ENCODE peak calls at places on chromosome 7, in nine cellular contexts. G is hepatocyte, F is H9, Z is GM23338, M is astrocyte, K is PC-9, P is MM.1S, N is HCT116, L is HepG2. Q is an unnamed sample. For H3K79me2, the result is how much of the 10 kb centered on the place peaks cover.

GRCh38 chr7:106346678-106347217 is 62.0 kb upstream of the NAMPT start:
- DNase-seq in G (no peak), F (no peak), Z (no peak), M (peak), K (peak), P (peak), N (peak), L (no peak), Q (peak)

GRCh38 chr7:158705234-158705890 is 758 bp upstream of the NCAPG2 start:
- DNase-seq in G (no peak), F (no peak), Z (peak), M (no peak), K (no peak), P (peak), N (no peak), L (no peak), Q (no peak)

GRCh38 chr7:20651960-20652544 is 36.6 kb downstream of the ABCB5 start:
- DNase-seq in G (peak), F (no peak), Z (no peak), M (peak), K (no peak), P (peak), N (peak), L (no peak), Q (no peak)

GRCh38 chr7:135768467-135768866 is 19.9 kb upstream of the FAM180A start:
- DNase-seq in G (no peak), F (no peak), Z (no peak), M (no peak), K (no peak), P (no peak), N (no peak), L (no peak), Q (no peak)

GRCh38 chr7:106979551-106980357 is 64.8 kb upstream of the PRKAR2B start:
- DNase-seq in G (no peak), F (peak), Z (peak), M (no peak), K (no peak), P (no peak), N (no peak), L (no peak), Q (no peak)

GRCh38 chr7:106504620-106505019 is 156.3 kb downstream of the CCDC71L start:
- DNase-seq in G (no peak), F (no peak), Z (no peak), M (peak), K (no peak), P (no peak), N (no peak), L (no peak), Q (no peak)

GRCh38 chr7:43553999-43554398 is 28.9 kb upstream of the STK17A start:
- DNase-seq in G (no peak), F (no peak), Z (no peak), M (peak), K (peak), P (no peak), N (no peak), L (peak), Q (peak)

GRCh38 chr7:137390076-137390475 is 46.5 kb upstream of the PTN start:
- DNase-seq in G (peak), F (no peak), Z (no peak), M (no peak), K (no peak), P (no peak), N (no peak), L (no peak), Q (no peak)

GRCh38 chr7:115516341-115516740 is 514.2 kb downstream of the TFEC start:
- DNase-seq in G (no peak), F (no peak), Z (no peak), M (peak), K (no peak), P (no peak), N (no peak), L (no peak), Q (no peak)

GRCh38 chr7:151626422-151627115 is 106.9 kb upstream of the RHEB start:
- DNase-seq in G (peak), F (peak), Z (peak), M (no peak), K (peak), P (peak), N (no peak), L (peak), Q (peak)

GRCh38 chr7:2734084-2734601 is 46.1 kb downstream of the AMZ1 start:
- DNase-seq in G (no peak), F (peak), Z (no peak), M (no peak), K (no peak), P (no peak), N (no peak), L (no peak), Q (peak)

GRCh38 chr7:111083423-111083822 is 7.5 kb upstream of the LRRN3 start:
- DNase-seq in G (no peak), F (no peak), Z (no peak), M (peak), K (no peak), P (peak), N (no peak), L (no peak), Q (peak)

GRCh38 chr7:155927905-155928304 is 115.6 kb upstream of the SHH start:
- DNase-seq in G (no peak), F (no peak), Z (no peak), M (no peak), K (no peak), P (no peak), N (no peak), L (no peak), Q (no peak)

GRCh38 chr7:24241216-24241615 is 42.8 kb upstream of the NPY start:
- DNase-seq in G (no peak), F (no peak), Z (no peak), M (peak), K (peak), P (no peak), N (no peak), L (no peak), Q (no peak)

GRCh38 chr7:64873517-64873916 is 29.6 kb upstream of the ZNF273 start:
- DNase-seq in G (peak), F (no peak), Z (no peak), M (no peak), K (no peak), P (no peak), N (no peak), L (no peak), Q (peak)

GRCh38 chr7:146565872-146566271 is 449.3 kb downstream of the CNTNAP2 start:
- DNase-seq in G (no peak), F (peak), Z (peak), M (no peak), K (no peak), P (no peak), N (no peak), L (no peak), Q (no peak)

GRCh38 chr7:67758551-67758950 is 761.9 kb downstream of the TYW1 start:
- DNase-seq in G (no peak), F (no peak), Z (no peak), M (no peak), K (no peak), P (no peak), N (no peak), L (no peak), Q (no peak)

GRCh38 chr7:30865821-30866220 is 45.8 kb upstream of the AQP1 start:
- DNase-seq in G (no peak), F (no peak), Z (no peak), M (no peak), K (no peak), P (no peak), N (no peak), L (no peak), Q (no peak)

GRCh38 chr7:2503056-2503941 is 16.3 kb upstream of the LFNG start:
- DNase-seq in G (no peak), F (no peak), Z (no peak), M (no peak), K (no peak), P (no peak), N (no peak), L (no peak), Q (no peak)

GRCh38 chr7:13077466-13077865 is 390.0 kb downstream of the ARL4A start:
- DNase-seq in G (no peak), F (no peak), Z (no peak), M (peak), K (no peak), P (no peak), N (no peak), L (no peak), Q (no peak)

DNA sequence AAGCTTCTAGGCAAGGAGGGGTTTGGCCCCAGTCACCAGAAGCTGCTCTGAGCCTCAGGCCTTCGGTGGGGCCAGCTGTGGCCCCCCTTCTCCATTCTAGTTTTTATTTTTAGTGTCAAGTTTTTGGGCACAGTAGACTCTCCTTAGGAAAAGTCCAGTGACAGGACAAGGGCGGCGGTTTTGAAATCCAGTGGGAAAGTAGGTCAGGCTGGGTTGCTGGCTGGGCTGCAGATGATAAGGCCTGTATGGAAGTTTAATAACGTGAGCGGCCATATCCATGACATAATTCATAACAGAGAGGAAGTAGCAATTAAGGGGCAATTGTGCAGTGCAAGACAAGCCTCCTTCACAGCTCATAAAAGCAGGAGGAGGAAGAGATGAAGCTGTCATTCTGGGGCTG is 87.1 kb upstream of the ZNF716 start:
- DNase-seq in G (no peak), F (no peak), Z (no peak), M (no peak), K (no peak), P (no peak), N (no peak), L (no peak), Q (no peak)
- H2AFZ ChIP-seq in G (no peak), F (no peak), Z (no peak), M (no peak), K (no peak), P (no peak), N (no peak), L (no peak), Q (no peak)

GRCh38 chr7:55975944-55976633 is 11.7 kb downstream of the NIPSNAP2 start:
- DNase-seq in G (no peak), F (no peak), Z (no peak), M (no peak), K (no peak), P (no peak), N (no peak), L (no peak), Q (no peak)
- H3K79me2 ChIP-seq in G (half or more), F (under half), Z (under half), M (half or more), K (under half), P (under half), N (under half), L (under half), Q (half or more)

GRCh38 chr7:25662881-25663588 is 434.7 kb upstream of the NPVF start:
- DNase-seq in G (no peak), F (no peak), Z (no peak), M (no peak), K (no peak), P (no peak), N (no peak), L (no peak), Q (no peak)
- H2AFZ ChIP-seq in G (no peak), F (no peak), Z (peak), M (no peak), K (no peak), P (no peak), N (no peak), L (no peak), Q (no peak)

GRCh38 chr7:101960985-101961708 is 143.7 kb downstream of the CUX1 start:
- DNase-seq in G (no peak), F (no peak), Z (no peak), M (no peak), K (no peak), P (no peak), N (no peak), L (no peak), Q (no peak)
- H3K79me2 ChIP-seq in G (half or more), F (under half), Z (half or more), M (under half), K (under half), P (half or more), N (under half), L (under half), Q (half or more)

GRCh38 chr7:39096220-39096619 is 118.5 kb downstream of the POU6F2 start:
- DNase-seq in G (no peak), F (no peak), Z (no peak), M (no peak), K (peak), P (no peak), N (no peak), L (no peak), Q (no peak)
- H2AFZ ChIP-seq in G (no peak), F (no peak), Z (no peak), M (no peak), K (no peak), P (no peak), N (no peak), L (no peak), Q (no peak)

DNA sequence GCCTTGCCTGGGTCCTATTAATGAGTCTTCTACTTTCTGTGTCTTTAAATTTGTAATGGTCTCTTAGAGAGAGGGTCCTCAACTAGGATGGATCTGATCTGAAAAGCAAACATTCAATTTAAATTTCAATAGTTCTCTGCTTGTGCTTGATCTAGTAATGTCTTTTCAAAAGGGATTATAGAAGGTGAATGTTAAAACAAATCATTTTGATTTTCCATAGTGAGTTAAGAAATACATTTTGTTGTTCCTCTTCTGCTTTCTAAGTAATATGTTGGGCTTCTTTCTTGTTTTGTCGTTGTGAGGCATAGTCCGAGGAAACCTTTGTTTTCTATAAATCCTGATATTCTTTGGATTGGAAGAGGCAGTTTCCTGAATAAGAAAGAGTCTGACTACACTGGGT is 18.8 kb downstream of the NRF1 start:
- DNase-seq in G (no peak), F (no peak), Z (no peak), M (no peak), K (no peak), P (no peak), N (no peak), L (no peak), Q (no peak)
- H3K79me2 ChIP-seq in G (half or more), F (under half), Z (half or more), M (half or more), K (half or more), P (half or more), N (half or more), L (half or more), Q (half or more)

GRCh38 chr7:97503367-97504094 is 228.4 kb upstream of the TAC1 start:
- DNase-seq in G (no peak), F (peak), Z (peak), M (no peak), K (no peak), P (no peak), N (no peak), L (no peak), Q (no peak)

GRCh38 chr7:97512441-97513207 is 219.3 kb upstream of the TAC1 start:
- DNase-seq in G (no peak), F (no peak), Z (no peak), M (no peak), K (no peak), P (no peak), N (no peak), L (no peak), Q (no peak)

DNA sequence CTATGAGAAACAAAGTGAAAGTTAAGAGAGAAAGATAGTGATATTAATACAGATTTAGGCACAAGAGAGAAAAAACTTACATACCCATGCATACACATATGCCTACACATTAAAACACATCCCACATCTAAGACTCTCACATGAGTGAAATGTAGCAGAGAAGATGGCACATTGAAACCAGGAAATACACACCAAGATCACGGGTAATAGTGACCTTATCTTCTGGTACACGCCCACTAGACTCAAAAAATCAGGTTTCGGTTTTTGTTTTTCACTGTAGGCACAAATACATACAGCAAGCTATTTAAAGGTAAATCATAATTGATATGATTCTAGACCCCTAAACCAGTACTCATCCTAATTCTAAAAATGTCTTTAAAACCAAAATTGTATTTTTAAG is 225.2 kb upstream of the TAC1 start:
- DNase-seq in G (no peak), F (no peak), Z (no peak), M (no peak), K (no peak), P (no peak), N (no peak), L (no peak), Q (no peak)
- H2AFZ ChIP-seq in G (no peak), F (no peak), Z (no peak), M (no peak), K (no peak), P (peak), N (no peak), L (no peak), Q (no peak)

DNA sequence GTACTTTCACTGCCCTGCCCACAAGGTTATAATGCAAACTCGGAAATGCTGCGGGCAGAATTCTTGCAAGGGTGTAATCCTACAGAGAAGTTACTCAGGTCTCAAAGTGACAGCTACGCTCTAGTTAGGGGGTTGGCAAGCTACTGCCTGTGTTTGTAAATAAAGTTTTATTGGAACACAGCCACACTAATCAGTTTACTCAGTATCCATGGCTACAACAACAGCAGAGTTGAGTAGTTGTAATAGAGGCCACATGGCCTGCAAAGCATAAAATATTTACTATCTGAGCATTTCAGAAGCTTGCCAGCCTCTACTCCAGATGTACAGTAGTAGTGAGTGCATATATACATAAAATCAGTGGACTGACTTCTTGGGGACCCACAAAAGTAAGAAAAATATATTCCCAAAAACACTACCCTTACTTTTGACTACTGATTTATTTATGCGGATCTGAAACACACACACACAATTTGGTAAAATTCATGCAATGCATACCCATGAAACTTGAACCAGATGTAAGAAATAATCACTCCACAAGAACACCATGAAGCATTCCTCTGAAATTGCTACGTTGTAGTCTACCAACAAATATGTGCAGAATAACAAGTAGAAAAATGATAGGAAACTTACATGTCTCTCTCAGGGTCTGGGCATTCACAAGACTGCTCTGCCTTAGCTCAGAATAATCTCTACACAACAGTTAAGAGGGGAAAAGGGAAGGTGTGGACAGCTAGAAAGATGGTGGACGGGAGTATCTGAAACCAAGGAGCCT is 52.9 kb downstream of the SMURF1 start:
- DNase-seq in G (no peak), F (no peak), Z (no peak), M (peak), K (no peak), P (no peak), N (no peak), L (no peak), Q (no peak)
- H3K79me2 ChIP-seq in G (half or more), F (under half), Z (half or more), M (half or more), K (half or more), P (half or more), N (half or more), L (half or more), Q (half or more)

Q was measured in DND-41.